ENCODE peak calls at places on chromosomes 2 and 18, in five cellular contexts. One of them, this sample, is unnamed.
A peak's percentile ranks its signal among the peaks of the same experiment; 100 is the strongest.

GRCh38 chr18:26480897-26481795 is 67.2 kb downstream of the KCTD1 start:
- DNase-seq in neural progenitor cell: no peak
- DNase-seq in astrocyte: peak; percentile 99
- DNase-seq in HCT116: peak; percentile 93
- DNase-seq in PC-3: peak; percentile 98
- DNase-seq in this sample: no peak

GRCh38 chr2:46329803-46330775 is 32.9 kb downstream of the EPAS1 start:
- DNase-seq in neural progenitor cell: no peak
- DNase-seq in astrocyte: peak; percentile 96
- DNase-seq in HCT116: no peak
- DNase-seq in PC-3: peak; percentile 81
- DNase-seq in this sample: no peak

GRCh38 chr18:35075132-35075531 is 33.9 kb downstream of the MAPRE2 start:
- DNase-seq in neural progenitor cell: no peak
- DNase-seq in astrocyte: no peak
- DNase-seq in HCT116: no peak
- DNase-seq in PC-3: no peak
- DNase-seq in this sample: no peak

GRCh38 chr2:150531626-150532419 is 44.4 kb upstream of the RND3 start:
- DNase-seq in neural progenitor cell: no peak
- DNase-seq in astrocyte: no peak
- DNase-seq in HCT116: no peak
- DNase-seq in PC-3: peak; percentile 55
- DNase-seq in this sample: no peak

GRCh38 chr2:102032368-102033027 is 40.7 kb downstream of the IL1R2 start:
- DNase-seq in neural progenitor cell: no peak
- DNase-seq in astrocyte: no peak
- DNase-seq in HCT116: no peak
- DNase-seq in PC-3: no peak
- DNase-seq in this sample: no peak

GRCh38 chr2:20141056-20141762 is 83.7 kb downstream of the SDC1 start:
- DNase-seq in neural progenitor cell: no peak
- DNase-seq in astrocyte: peak; percentile 94
- DNase-seq in HCT116: peak; percentile 59
- DNase-seq in PC-3: peak; percentile 93
- DNase-seq in this sample: no peak

GRCh38 chr18:9905401-9905922 is 8.4 kb upstream of the VAPA start:
- DNase-seq in neural progenitor cell: no peak
- DNase-seq in astrocyte: no peak
- DNase-seq in HCT116: no peak
- DNase-seq in PC-3: peak; percentile 20
- DNase-seq in this sample: no peak

GRCh38 chr2:146986161-146986560 is 858.7 kb upstream of the ACVR2A start:
- DNase-seq in neural progenitor cell: no peak
- DNase-seq in astrocyte: peak; percentile 50
- DNase-seq in HCT116: no peak
- DNase-seq in PC-3: peak; percentile 81
- DNase-seq in this sample: no peak

GRCh38 chr2:47008381-47009280 is 93.0 kb upstream of the MCFD2 start:
- DNase-seq in neural progenitor cell: peak; percentile 73
- DNase-seq in astrocyte: peak; percentile 60
- DNase-seq in HCT116: no peak
- DNase-seq in PC-3: no peak
- DNase-seq in this sample: no peak

GRCh38 chr18:77127769-77128671 is 4.6 kb downstream of the MBP start:
- DNase-seq in neural progenitor cell: no peak
- DNase-seq in astrocyte: peak; percentile 96
- DNase-seq in HCT116: no peak
- DNase-seq in PC-3: peak; percentile 98
- DNase-seq in this sample: peak; percentile 66

GRCh38 chr2:81266106-81266505 is 961.6 kb upstream of the LRRTM1 start:
- DNase-seq in neural progenitor cell: peak; percentile 46
- DNase-seq in astrocyte: no peak
- DNase-seq in HCT116: peak; percentile 48
- DNase-seq in PC-3: peak; percentile 53
- DNase-seq in this sample: peak; percentile 17

GRCh38 chr2:19556648-19557047 is 198.2 kb upstream of the OSR1 start:
- DNase-seq in neural progenitor cell: no peak
- DNase-seq in astrocyte: no peak
- DNase-seq in HCT116: no peak
- DNase-seq in PC-3: no peak
- DNase-seq in this sample: no peak

GRCh38 chr2:58239243-58239642 is 1.9 kb downstream of the FANCL start:
- DNase-seq in neural progenitor cell: no peak
- DNase-seq in astrocyte: no peak
- DNase-seq in HCT116: no peak
- DNase-seq in PC-3: no peak
- DNase-seq in this sample: no peak

GRCh38 chr2:60104514-60105501 is 448.6 kb downstream of the BCL11A start:
- DNase-seq in neural progenitor cell: no peak
- DNase-seq in astrocyte: no peak
- DNase-seq in HCT116: no peak
- DNase-seq in PC-3: peak; percentile 3
- DNase-seq in this sample: no peak

GRCh38 chr18:26442139-26442538 is 106.2 kb downstream of the KCTD1 start:
- DNase-seq in neural progenitor cell: no peak
- DNase-seq in astrocyte: peak; percentile 20
- DNase-seq in HCT116: no peak
- DNase-seq in PC-3: no peak
- DNase-seq in this sample: no peak

GRCh38 chr2:54709341-54709809 is 14.1 kb upstream of the EML6 start:
- DNase-seq in neural progenitor cell: no peak
- DNase-seq in astrocyte: no peak
- DNase-seq in HCT116: no peak
- DNase-seq in PC-3: no peak
- DNase-seq in this sample: no peak

GRCh38 chr2:134836986-134837385 is 1.4 kb upstream of the ACMSD start:
- DNase-seq in neural progenitor cell: no peak
- DNase-seq in astrocyte: peak; percentile 97
- DNase-seq in HCT116: no peak
- DNase-seq in PC-3: peak; percentile 97
- DNase-seq in this sample: no peak

GRCh38 chr2:207711750-207712487 is 479 bp downstream of the CCNYL1 start:
- DNase-seq in neural progenitor cell: no peak
- DNase-seq in astrocyte: peak; percentile 30
- DNase-seq in HCT116: no peak
- DNase-seq in PC-3: peak; percentile 52
- DNase-seq in this sample: peak; percentile 76

GRCh38 chr2:73825408-73825807 is 3.4 kb upstream of the STAMBP start:
- DNase-seq in neural progenitor cell: no peak
- DNase-seq in astrocyte: no peak
- DNase-seq in HCT116: no peak
- DNase-seq in PC-3: no peak
- DNase-seq in this sample: no peak

GRCh38 chr18:22164337-22165048 is 4.9 kb upstream of the GATA6 start:
- DNase-seq in neural progenitor cell: no peak
- DNase-seq in astrocyte: no peak
- DNase-seq in HCT116: no peak
- DNase-seq in PC-3: no peak
- DNase-seq in this sample: no peak

GRCh38 chr2:45067859-45068642 is 58.8 kb upstream of the SIX2 start:
- DNase-seq in neural progenitor cell: peak; percentile 63
- DNase-seq in astrocyte: no peak
- DNase-seq in HCT116: no peak
- DNase-seq in PC-3: no peak
- DNase-seq in this sample: no peak

GRCh38 chr2:238493880-238494572 is 67.3 kb downstream of the ASB1 start:
- DNase-seq in neural progenitor cell: no peak
- DNase-seq in astrocyte: no peak
- DNase-seq in HCT116: no peak
- DNase-seq in PC-3: peak; percentile 4
- DNase-seq in this sample: peak; percentile 56

GRCh38 chr2:226756131-226756530 is 43.5 kb downstream of the IRS1 start:
- DNase-seq in neural progenitor cell: no peak
- DNase-seq in astrocyte: peak; percentile 92
- DNase-seq in HCT116: peak; percentile 97
- DNase-seq in PC-3: peak; percentile 92
- DNase-seq in this sample: no peak
- H2AFZ ChIP-seq in neural progenitor cell: no peak overlapping the region
- H2AFZ ChIP-seq in astrocyte: no peak overlapping the region
- H2AFZ ChIP-seq in HCT116: no peak overlapping the region
- H2AFZ ChIP-seq in PC-3: peak overlapping the region; percentile 18
- H2AFZ ChIP-seq in this sample: no peak overlapping the region

DNA sequence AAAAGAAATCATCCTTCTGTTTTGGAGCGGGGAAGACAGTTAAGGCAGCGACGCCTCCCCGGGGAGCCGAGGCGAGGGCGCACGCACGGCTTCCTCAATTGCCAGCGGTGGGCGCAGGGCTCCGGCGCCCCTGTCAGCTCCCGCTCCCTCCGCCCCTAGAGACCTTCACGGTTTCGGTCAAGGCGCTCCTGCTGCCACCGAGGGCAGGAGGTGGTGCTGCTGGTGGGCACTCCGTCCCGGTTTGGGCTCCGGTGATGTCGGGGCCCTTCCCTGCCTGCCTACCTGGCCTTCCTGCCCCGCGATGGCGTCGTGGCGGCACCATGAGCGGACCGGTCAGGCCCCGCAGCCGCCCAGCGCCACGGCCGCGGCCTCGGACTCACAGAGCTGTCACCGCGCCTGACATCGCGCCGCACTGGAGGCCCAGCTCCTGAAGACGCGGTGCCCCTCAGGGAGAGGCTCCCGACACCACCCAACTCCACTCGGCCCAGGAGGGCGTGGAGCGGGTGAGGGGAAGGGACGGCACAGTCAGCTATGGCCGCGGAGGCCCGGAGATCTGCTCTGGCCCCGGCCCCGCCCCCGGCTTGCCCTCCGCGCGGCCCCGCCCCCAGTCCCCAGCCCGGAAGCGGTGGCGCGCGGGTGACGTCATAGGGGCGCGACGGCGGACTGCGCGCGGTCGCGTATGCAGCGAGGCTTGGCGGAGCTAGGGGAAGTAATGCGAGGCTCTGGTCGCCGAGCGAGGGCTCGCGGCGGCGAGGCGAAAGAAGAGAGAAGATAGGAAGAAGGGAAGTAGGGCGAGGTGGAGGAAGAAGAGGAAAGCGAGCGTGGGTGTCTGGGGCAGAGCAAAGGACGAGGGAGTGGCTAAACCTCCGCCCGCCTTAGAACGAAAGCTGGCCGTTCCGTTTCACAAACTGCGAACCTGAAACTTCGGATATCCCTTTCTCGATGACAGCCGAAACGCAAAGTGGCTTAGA is at the start of gene SLC35F5:
- DNase-seq in neural progenitor cell: peak; percentile 96
- DNase-seq in astrocyte: peak; percentile 72
- DNase-seq in HCT116: peak; percentile 70
- DNase-seq in PC-3: peak; percentile 91
- DNase-seq in this sample: peak; percentile 95
- TF ChIP-seq CTCF in neural progenitor cell: peak; percentile 7
- TF ChIP-seq CTCF in astrocyte: no peak
- TF ChIP-seq CTCF in HCT116: no peak
- TF ChIP-seq CTCF in PC-3: no peak
- TF ChIP-seq CTCF in this sample: no peak

GRCh38 chr2:181120625-181121024 is 140.2 kb downstream of the UBE2E3 start:
- DNase-seq in neural progenitor cell: no peak
- DNase-seq in astrocyte: peak; percentile 40
- DNase-seq in HCT116: no peak
- DNase-seq in PC-3: peak; percentile 72
- DNase-seq in this sample: no peak
- H3K27ac ChIP-seq in neural progenitor cell: no peak overlapping the region
- H3K27ac ChIP-seq in astrocyte: no peak overlapping the region
- H3K27ac ChIP-seq in HCT116: no peak overlapping the region
- H3K27ac ChIP-seq in PC-3: peak overlapping the region; percentile 40
- H3K27ac ChIP-seq in this sample: no peak overlapping the region

GRCh38 chr2:172339431-172340010 is 87.9 kb upstream of the ITGA6 start:
- DNase-seq in neural progenitor cell: peak; percentile 6
- DNase-seq in astrocyte: no peak
- DNase-seq in HCT116: no peak
- DNase-seq in PC-3: no peak
- DNase-seq in this sample: no peak
- H2AFZ ChIP-seq in neural progenitor cell: no peak overlapping the region
- H2AFZ ChIP-seq in astrocyte: peak overlapping the region; percentile 11
- H2AFZ ChIP-seq in HCT116: no peak overlapping the region
- H2AFZ ChIP-seq in PC-3: peak overlapping the region; percentile 65
- H2AFZ ChIP-seq in this sample: no peak overlapping the region

GRCh38 chr2:1590611-1591460 is 153.5 kb downstream of the PXDN start:
- DNase-seq in neural progenitor cell: peak; percentile 42
- DNase-seq in astrocyte: no peak
- DNase-seq in HCT116: no peak
- DNase-seq in PC-3: no peak
- DNase-seq in this sample: no peak

GRCh38 chr2:1588051-1588993 is 156.0 kb downstream of the PXDN start:
- DNase-seq in neural progenitor cell: no peak
- DNase-seq in astrocyte: no peak
- DNase-seq in HCT116: no peak
- DNase-seq in PC-3: no peak
- DNase-seq in this sample: no peak

GRCh38 chr2:1586946-1587840 is 157.1 kb downstream of the PXDN start:
- DNase-seq in neural progenitor cell: no peak
- DNase-seq in astrocyte: peak; percentile 48
- DNase-seq in HCT116: no peak
- DNase-seq in PC-3: peak; percentile 58
- DNase-seq in this sample: no peak

GRCh38 chr2:1591461-1591770 is 152.9 kb downstream of the PXDN start:
- DNase-seq in neural progenitor cell: peak; percentile 19
- DNase-seq in astrocyte: no peak
- DNase-seq in HCT116: no peak
- DNase-seq in PC-3: peak; percentile 50
- DNase-seq in this sample: no peak

DNA sequence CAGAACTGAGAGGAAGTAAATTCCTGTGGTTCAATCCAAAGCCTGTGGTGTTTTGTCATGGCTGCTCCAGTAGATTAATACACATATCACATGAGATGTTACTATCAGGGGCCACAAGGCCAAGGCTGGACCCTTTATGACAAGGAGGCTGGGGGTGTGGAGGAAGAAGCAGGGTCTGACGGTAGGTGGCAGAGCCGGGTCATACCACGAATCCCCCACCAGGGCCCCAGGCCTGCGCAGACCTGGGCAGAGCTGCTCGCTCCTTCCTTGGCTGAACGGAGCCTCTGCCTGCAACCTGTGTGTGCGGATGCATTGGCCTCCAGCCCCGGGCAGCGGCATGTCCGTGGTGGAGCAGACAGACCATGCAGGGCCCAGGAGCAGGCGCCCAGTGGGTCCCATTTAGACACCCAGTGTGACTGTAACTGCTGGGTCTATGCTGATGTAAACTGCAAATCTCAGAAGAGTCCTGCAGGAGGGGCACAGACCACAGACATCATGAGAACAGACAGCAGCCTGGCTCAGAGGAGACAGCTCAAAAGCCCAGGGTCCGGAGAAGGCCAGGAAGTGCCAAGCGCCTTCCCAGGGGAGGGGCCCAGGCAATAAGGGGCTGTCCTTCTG is 155.2 kb downstream of the PXDN start:
- DNase-seq in neural progenitor cell: peak; percentile 35
- DNase-seq in astrocyte: peak; percentile 68
- DNase-seq in HCT116: no peak
- DNase-seq in PC-3: no peak
- DNase-seq in this sample: no peak
- TF ChIP-seq CTCF in neural progenitor cell: peak; percentile 35
- TF ChIP-seq CTCF in astrocyte: peak; percentile 11
- TF ChIP-seq CTCF in HCT116: no peak
- TF ChIP-seq CTCF in PC-3: peak; percentile 9
- TF ChIP-seq CTCF in this sample: peak; percentile 13

This sample was measured in OCI-LY7.